ENCODE peak calls at places on chromosomes 3 and 15, in four cellular contexts. Y is midbrain, Q is uterus, T is colonic mucosa. G is an unnamed sample.

GRCh38 chr15:36221992-36222391 is 357.4 kb upstream of the CDIN1 start:
- DNase-seq in Q (no peak), Y (no peak), T (no peak), G (no peak)

GRCh38 chr3:52110502-52110901 is 43.7 kb downstream of the POC1A start:
- DNase-seq in T (no peak), Y (no peak), Q (no peak), G (no peak)

GRCh38 chr15:58491151-58491473 is 59.3 kb downstream of the LIPC start:
- DNase-seq in Q (no peak), Y (no peak), T (no peak), G (no peak)

GRCh38 chr3:154324919-154325318 is 632 bp upstream of the DHX36 start:
- DNase-seq in T (no peak), Q (no peak), Y (no peak), G (no peak)

GRCh38 chr3:37028329-37028728 is 35.0 kb downstream of the MLH1 start:
- DNase-seq in Y (no peak), Q (no peak), T (no peak), G (no peak)

GRCh38 chr3:99846472-99846871 is 28.8 kb downstream of the CMSS1 start:
- DNase-seq in T (no peak), Y (no peak), Q (peak), G (no peak)

GRCh38 chr3:40053663-40054062 is 244.3 kb downstream of the MYRIP start:
- DNase-seq in Q (no peak), T (no peak), Y (no peak), G (no peak)

GRCh38 chr3:195061756-195062655 is 209.0 kb downstream of the XXYLT1 start:
- DNase-seq in Y (no peak), T (no peak), Q (no peak), G (no peak)

GRCh38 chr3:193418576-193419373 is 40.2 kb upstream of the ATP13A5 start:
- DNase-seq in Q (no peak), Y (no peak), T (no peak), G (no peak)

GRCh38 chr3:99753268-99753975 is 64.2 kb upstream of the CMSS1 start:
- DNase-seq in T (no peak), Y (peak), Q (no peak), G (no peak)

GRCh38 chr15:61764141-61764540 is 296.1 kb downstream of the VPS13C start:
- DNase-seq in Q (no peak), T (no peak), Y (no peak), G (no peak)

GRCh38 chr3:33091746-33092145 is 5.2 kb downstream of the GLB1 start:
- DNase-seq in Q (no peak), Y (no peak), T (no peak), G (no peak)

GRCh38 chr3:9163289-9163688 is 86.2 kb downstream of the SRGAP3 start:
- DNase-seq in Y (no peak), Q (no peak), T (no peak), G (no peak)

GRCh38 chr3:187292631-187293513 is 1.3 kb upstream of the MASP1 start:
- DNase-seq in Q (no peak), Y (no peak), T (no peak), G (no peak)

GRCh38 chr3:128806588-128806987 is 72.8 kb upstream of the ACAD9 start:
- DNase-seq in T (no peak), Q (no peak), Y (no peak), G (no peak)

GRCh38 chr3:194871143-194871863 is 185.6 kb downstream of the FAM43A start:
- DNase-seq in Y (no peak), Q (peak), T (peak), G (peak)

GRCh38 chr3:132395126-132395525 is 22.2 kb upstream of the DNAJC13 start:
- DNase-seq in T (no peak), Y (no peak), Q (no peak), G (no peak)

GRCh38 chr3:52606373-52607085 is 70.1 kb downstream of the UQCC5 start:
- DNase-seq in Q (no peak), T (peak), Y (peak), G (no peak)

GRCh38 chr15:99467861-99468460 is 97.8 kb upstream of the MEF2A start:
- DNase-seq in Q (no peak), Y (no peak), T (no peak), G (no peak)

GRCh38 chr3:55271549-55271948 is 215.6 kb downstream of the WNT5A start:
- DNase-seq in Q (no peak), Y (no peak), T (no peak), G (no peak)

GRCh38 chr3:139248593-139249255 is 95.1 kb upstream of the MRPS22 start:
- DNase-seq in Q (no peak), T (no peak), Y (no peak), G (no peak)

GRCh38 chr3:171001957-171002694 is 24.4 kb downstream of the SLC2A2 start:
- DNase-seq in Y (peak), Q (no peak), T (peak), G (peak)

GRCh38 chr15:71899665-71900064 is 89.3 kb downstream of the NR2E3 start:
- DNase-seq in T (no peak), Q (no peak), Y (peak), G (no peak)

GRCh38 chr3:177615015-177615414 is 417.7 kb upstream of the TBL1XR1 start:
- DNase-seq in Q (peak), Y (peak), T (peak), G (peak)

GRCh38 chr15:63881431-63881830 is 47.7 kb upstream of the HERC1 start:
- DNase-seq in T (no peak), Y (no peak), Q (no peak), G (no peak)

GRCh38 chr3:141812091-141812490 is 48.9 kb downstream of the GRK7 start:
- DNase-seq in Y (no peak), T (no peak), Q (no peak), G (no peak)

GRCh38 chr3:64082917-64083587 is 59.8 kb upstream of the PSMD6 start:
- DNase-seq in Y (no peak), Q (peak), T (no peak), G (no peak)

GRCh38 chr3:117036259-117036799 is 326.8 kb downstream of the TUSC7 start:
- DNase-seq in Q (peak), Y (peak), T (peak), G (peak)

GRCh38 chr15:79834496-79834895 is 62.3 kb downstream of the MTHFS start:
- DNase-seq in Y (no peak), T (no peak), Q (no peak), G (no peak)

GRCh38 chr15:45091581-45091980 is 22.4 kb downstream of the DUOX2 start:
- DNase-seq in T (no peak), Q (no peak), Y (no peak), G (no peak)

GRCh38 chr3:49462222-49462621 is 7.8 kb upstream of the DAG1 start:
- DNase-seq in Y (no peak), T (no peak), Q (no peak), G (no peak)

GRCh38 chr3:31926543-31926942 is 54.5 kb downstream of the OSBPL10 start:
- DNase-seq in Y (no peak), T (no peak), Q (no peak), G (no peak)

GRCh38 chr3:113745273-113746068 is 578 bp downstream of the NAA50 start:
- DNase-seq in T (peak), Y (peak), Q (peak), G (peak)

GRCh38 chr15:31311735-31312134 is 14.9 kb upstream of the KLF13 start:
- DNase-seq in T (peak), Y (no peak), Q (no peak), G (peak)

GRCh38 chr3:2061360-2061759 is 37.3 kb upstream of the CNTN4 start:
- DNase-seq in Y (peak), Q (no peak), T (no peak), G (no peak)

GRCh38 chr15:93151488-93151887 is 62.5 kb upstream of the RGMA start:
- DNase-seq in Y (no peak), Q (no peak), T (no peak), G (no peak)

GRCh38 chr3:159860727-159861126 is 127.9 kb upstream of the IL12A start:
- DNase-seq in Y (no peak), T (no peak), Q (no peak), G (no peak)

GRCh38 chr3:71345429-71346027 is 238.0 kb downstream of the FOXP1 start:
- DNase-seq in T (no peak), Y (no peak), Q (no peak), G (no peak)

G was measured in mucosa of descending colon.